ENCODE peak calls at places on chromosomes 2 and 18, in seven cellular contexts. B is mammary epithelial cell, R is esophagus squamous epithelium, M is kidney, U is right lobe of liver, J is body of pancreas, A is vagina. N is an unnamed sample. For H3K4me1, the result is how much of the 10 kb centered on the place peaks cover.

GRCh38 chr2:234579231-234579962 is 82.5 kb upstream of the ARL4C start:
- DNase-seq in M (no peak), J (no peak), R (no peak), A (no peak), B (peak), U (no peak), N (peak)

GRCh38 chr2:18404708-18405107 is 155.7 kb downstream of the RDH14 start:
- DNase-seq in R (no peak), A (no peak), B (no peak), M (no peak), J (no peak), U (no peak), N (no peak)

GRCh38 chr2:132757676-132758075 is 87.7 kb upstream of the LYPD1 start:
- DNase-seq in R (no peak), B (peak), J (no peak), M (no peak), A (no peak), U (no peak), N (no peak)

GRCh38 chr2:102788880-102789250 is 27.0 kb downstream of the TMEM182 start:
- DNase-seq in A (no peak), J (no peak), M (no peak), R (no peak), U (no peak), B (no peak), N (no peak)

GRCh38 chr18:38750786-38751185 is 1185.2 kb upstream of the CELF4 start:
- DNase-seq in U (no peak), R (no peak), J (no peak), B (peak), M (no peak), A (no peak), N (no peak)

GRCh38 chr2:57022496-57022895 is 838.7 kb downstream of the CCDC85A start:
- DNase-seq in U (no peak), B (no peak), M (no peak), J (no peak), A (no peak), R (no peak), N (no peak)

GRCh38 chr2:189836644-189837043 is 52.4 kb downstream of the PMS1 start:
- DNase-seq in J (no peak), B (no peak), M (no peak), R (no peak), U (no peak), A (no peak), N (peak)

GRCh38 chr2:164761737-164762460 is 79.7 kb downstream of the COBLL1 start:
- DNase-seq in R (no peak), M (no peak), U (no peak), A (no peak), J (no peak), B (peak), N (no peak)

GRCh38 chr2:201987426-201987825 is 46.2 kb upstream of the FZD7 start:
- DNase-seq in M (no peak), J (no peak), B (no peak), R (no peak), A (no peak), U (no peak), N (no peak)

GRCh38 chr18:11567391-11567790 is 42.0 kb upstream of the SLC35G4 start:
- DNase-seq in B (no peak), A (no peak), M (no peak), J (no peak), U (no peak), R (no peak), N (no peak)

GRCh38 chr2:19225931-19226330 is 132.5 kb downstream of the OSR1 start:
- DNase-seq in M (no peak), J (no peak), B (peak), R (no peak), U (no peak), A (no peak), N (no peak)

GRCh38 chr2:199019898-199020507 is 437.7 kb downstream of the SATB2 start:
- DNase-seq in J (no peak), M (no peak), R (no peak), B (peak), U (no peak), A (no peak), N (peak)

GRCh38 chr2:168517801-168518200 is 61.7 kb downstream of the CERS6 start:
- DNase-seq in J (no peak), R (no peak), B (no peak), U (no peak), A (no peak), M (no peak), N (no peak)

GRCh38 chr2:221554769-221555510 is 17.2 kb downstream of the EPHA4 start:
- DNase-seq in B (no peak), J (no peak), R (no peak), U (no peak), A (no peak), M (no peak), N (peak)

GRCh38 chr2:207901847-207902246 is 123.5 kb downstream of the PLEKHM3 start:
- DNase-seq in M (no peak), U (no peak), A (no peak), R (no peak), J (no peak), B (no peak), N (no peak)

GRCh38 chr2:29326926-29327325 is 211.7 kb downstream of the CLIP4 start:
- DNase-seq in R (no peak), J (no peak), B (no peak), A (no peak), U (no peak), M (no peak), N (no peak)

GRCh38 chr18:154151-154550 is 4.2 kb upstream of the USP14 start:
- DNase-seq in M (no peak), J (no peak), R (no peak), U (no peak), B (no peak), A (no peak), N (no peak)

GRCh38 chr2:156437876-156438410 is 1.8 kb downstream of the GPD2 start:
- DNase-seq in R (no peak), J (no peak), A (no peak), B (peak), M (no peak), U (no peak), N (no peak)

GRCh38 chr18:3872651-3873050 is 422.7 kb downstream of the TGIF1 start:
- DNase-seq in A (no peak), U (no peak), M (no peak), J (no peak), R (no peak), B (no peak), N (no peak)

GRCh38 chr2:82344670-82345069 is 2040.1 kb upstream of the LRRTM1 start:
- DNase-seq in R (no peak), U (no peak), A (no peak), M (no peak), B (no peak), J (no peak), N (no peak)

GRCh38 chr2:189580267-189580661 is 322 bp downstream of the SLC40A1 start:
- DNase-seq in M (peak), B (no peak), U (peak), A (no peak), R (no peak), J (peak), N (peak)

DNA sequence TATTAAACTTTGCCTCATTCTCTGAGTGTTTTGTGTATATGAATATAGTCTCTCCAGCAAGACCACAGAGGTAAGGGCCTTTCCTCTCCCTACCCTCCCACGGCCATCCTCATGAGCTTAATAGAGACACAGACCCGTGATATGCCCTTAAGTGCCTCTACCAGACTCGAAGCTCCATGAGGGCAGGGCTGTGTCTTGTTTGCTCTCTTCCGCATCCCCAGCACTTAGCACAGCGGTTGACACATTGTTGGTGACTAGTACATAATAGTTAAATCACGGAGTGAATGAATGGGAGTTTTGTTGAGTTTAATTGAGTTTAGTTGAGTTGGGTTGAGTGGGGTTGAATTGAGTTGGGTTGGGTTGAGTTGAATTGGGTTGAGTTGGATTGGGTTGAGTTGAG is 122.3 kb downstream of the ZFP36L2 start:
- DNase-seq in A (no peak), M (no peak), R (no peak), B (no peak), U (no peak), J (no peak), N (no peak)
- H3K4me1 ChIP-seq in A (half or more), M (under half), R (under half), B (half or more), U (under half), J (under half), N (under half)

GRCh38 chr2:233075141-233075965 is 15.2 kb downstream of the INPP5D start:
- DNase-seq in A (no peak), M (no peak), B (no peak), R (no peak), J (no peak), U (no peak), N (no peak)

GRCh38 chr2:233074106-233074505 is 14.0 kb downstream of the INPP5D start:
- DNase-seq in B (no peak), R (no peak), M (peak), A (no peak), J (no peak), U (no peak), N (no peak)

GRCh38 chr2:233072838-233073237 is 12.7 kb downstream of the INPP5D start:
- DNase-seq in J (no peak), M (peak), R (no peak), U (no peak), A (no peak), B (no peak), N (no peak)

GRCh38 chr2:233076749-233077148 is 16.6 kb downstream of the INPP5D start:
- DNase-seq in A (no peak), B (peak), U (no peak), J (no peak), R (no peak), M (no peak), N (no peak)

GRCh38 chr2:233075966-233076339 is 15.8 kb downstream of the INPP5D start:
- DNase-seq in U (no peak), A (no peak), J (no peak), B (no peak), M (no peak), R (no peak), N (no peak)
- H3K4me1 ChIP-seq in U (under half), A (under half), J (under half), B (under half), M (under half), R (under half), N (under half)

GRCh38 chr18:28109781-28110460 is 67.0 kb downstream of the CDH2 start:
- DNase-seq in J (no peak), M (no peak), B (no peak), U (no peak), A (no peak), R (no peak), N (peak)
- H3K4me1 ChIP-seq in J (under half), M (under half), B (under half), U (under half), A (under half), R (under half), N (half or more)

GRCh38 chr2:123688504-123688903 is 336.6 kb upstream of the CNTNAP5 start:
- DNase-seq in R (no peak), A (no peak), U (no peak), B (no peak), M (no peak), J (no peak), N (no peak)
- H3K4me1 ChIP-seq in R (under half), A (under half), U (under half), B (under half), M (under half), J (under half), N (under half)

GRCh38 chr2:237585590-237586221 is 4.8 kb downstream of the RAB17 start:
- DNase-seq in A (no peak), U (peak), M (peak), J (no peak), B (no peak), R (no peak), N (no peak)
- H3K4me1 ChIP-seq in A (under half), U (half or more), M (under half), J (half or more), B (under half), R (under half), N (under half)

DNA sequence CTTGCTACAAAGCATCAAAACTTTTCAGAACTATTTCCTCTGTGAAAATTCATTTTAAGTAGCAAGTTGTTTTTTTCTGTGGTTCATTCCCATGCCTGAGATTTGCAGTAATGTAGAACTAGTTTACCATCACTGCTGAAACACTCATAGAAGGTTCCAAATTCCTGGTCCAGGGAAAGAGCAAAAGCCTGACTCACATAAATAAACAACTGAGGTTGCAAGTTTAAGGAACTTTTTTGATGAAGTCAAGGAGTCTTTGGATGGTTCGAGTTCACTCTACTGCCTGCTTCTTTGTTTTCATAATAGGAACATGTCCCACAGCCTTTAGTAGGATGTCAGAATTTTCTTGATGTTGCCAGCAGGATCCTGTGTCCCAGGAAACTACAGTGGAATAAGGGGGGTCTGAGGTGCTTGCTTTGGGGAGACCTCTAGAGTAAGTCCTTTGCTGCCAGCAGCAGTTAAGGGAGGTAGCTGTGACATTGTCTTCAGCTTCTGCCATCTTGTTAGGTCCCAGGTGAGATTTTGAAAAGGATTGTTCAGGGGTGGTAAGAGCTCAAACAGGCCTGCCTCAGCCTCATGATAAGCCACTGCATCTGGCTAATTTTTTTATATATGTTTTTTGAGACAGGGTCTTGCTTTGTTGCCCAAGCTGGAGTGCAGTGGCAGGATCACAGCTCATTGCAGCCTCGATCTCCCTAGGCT is 43.9 kb downstream of the ACSL3 start:
- DNase-seq in R (no peak), B (peak), A (no peak), M (no peak), J (no peak), U (no peak), N (peak)
- H3K4me1 ChIP-seq in R (under half), B (under half), A (under half), M (under half), J (under half), U (under half), N (under half)

DNA sequence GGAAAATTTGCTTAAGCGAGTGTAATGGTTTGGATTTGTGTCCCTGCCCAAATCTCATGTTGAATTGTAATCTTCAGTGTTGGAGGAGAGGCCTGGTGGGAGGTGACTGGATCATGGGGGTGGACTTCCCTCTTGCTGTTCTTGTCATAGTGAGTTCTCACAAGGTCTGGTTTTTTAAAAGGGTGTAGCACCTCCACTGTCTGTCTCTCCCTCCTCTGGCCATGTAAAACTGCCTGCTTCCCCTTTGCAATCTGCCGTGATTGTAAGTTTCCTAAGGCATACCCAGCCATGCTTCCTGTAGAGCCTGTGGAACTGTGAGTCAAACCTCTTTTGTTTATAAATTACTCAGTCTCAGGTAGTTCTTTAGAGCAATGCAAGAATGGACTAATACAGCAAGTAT is 6.6 kb downstream of the YIPF4 start:
- DNase-seq in R (no peak), M (no peak), A (no peak), J (no peak), B (peak), U (no peak), N (no peak)
- H3K4me1 ChIP-seq in R (under half), M (under half), A (half or more), J (half or more), B (under half), U (under half), N (under half)

GRCh38 chr2:70118798-70119454 is 31.6 kb downstream of the PCBP1 start:
- DNase-seq in B (no peak), J (no peak), R (no peak), A (no peak), M (peak), U (peak), N (no peak)
- H3K4me1 ChIP-seq in B (under half), J (under half), R (under half), A (under half), M (under half), U (under half), N (under half)

DNA sequence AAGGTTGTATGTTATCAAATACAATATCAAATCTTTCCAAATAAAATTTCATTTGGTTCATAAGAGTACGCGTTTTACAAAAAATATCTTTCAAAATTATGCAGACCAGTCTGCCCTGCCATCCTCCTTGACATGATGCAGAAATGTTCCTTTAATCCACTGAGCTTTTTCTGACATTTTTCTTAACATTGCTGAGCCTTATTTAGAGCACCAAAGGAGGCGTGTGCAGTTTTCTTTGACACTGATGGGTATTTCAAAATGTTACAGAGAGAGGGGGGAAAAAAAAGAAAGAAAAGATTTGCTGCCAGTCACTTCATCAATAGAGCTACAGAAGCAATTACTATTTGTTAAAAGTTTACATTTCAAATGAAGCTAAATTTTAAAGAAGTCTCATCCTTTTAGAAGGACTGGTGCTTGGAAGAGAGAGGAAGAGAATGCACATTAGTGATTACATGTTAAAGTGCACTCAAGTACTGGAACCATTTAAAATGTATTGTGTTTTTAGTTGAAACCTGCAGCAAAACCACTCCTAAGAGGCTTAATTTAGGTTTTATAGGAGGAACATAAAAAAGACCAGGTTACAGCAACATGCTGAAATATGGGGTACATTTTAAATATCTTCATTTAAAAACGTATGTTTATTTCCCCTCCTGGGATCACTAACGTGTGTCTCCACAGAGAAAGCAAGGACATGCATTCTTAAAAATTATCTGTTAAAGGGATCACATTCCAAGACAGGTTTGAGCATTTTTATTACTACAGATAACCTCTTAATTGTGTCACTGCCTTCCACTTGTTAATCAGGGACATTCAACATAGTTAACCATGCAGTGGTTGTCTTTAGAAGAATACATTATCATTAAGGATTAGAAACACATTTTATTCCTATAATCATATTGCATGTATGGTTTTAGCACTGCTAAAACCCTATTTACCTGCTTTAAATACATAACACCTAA is 258.4 kb downstream of the MEIS1 start:
- DNase-seq in A (no peak), B (no peak), U (no peak), R (no peak), M (no peak), J (no peak), N (peak)
- H3K4me1 ChIP-seq in A (under half), B (under half), U (under half), R (under half), M (under half), J (under half), N (under half)

N was measured in adipocyte.